ENCODE peak calls at places on chromosome 10, in eight cellular contexts. One of them, this sample, is unnamed.

GRCh38 chr10:17831326-17831725 is 22.2 kb downstream of the MRC1 start:
- DNase-seq in fibroblast of lung: no peak
- DNase-seq in cardiac muscle cell: no peak
- DNase-seq in GM10248: no peak
- DNase-seq in AG04450: no peak
- DNase-seq in H9: no peak
- DNase-seq in CD8-positive, alpha-beta T cell: no peak
- DNase-seq in HL-60: no peak
- DNase-seq in this sample: no peak

GRCh38 chr10:3103646-3104045 is 36.3 kb downstream of the PFKP start:
- DNase-seq in HL-60: no peak
- DNase-seq in GM10248: no peak
- DNase-seq in AG04450: no peak
- DNase-seq in H9: no peak
- DNase-seq in fibroblast of lung: no peak
- DNase-seq in CD8-positive, alpha-beta T cell: no peak
- DNase-seq in cardiac muscle cell: no peak
- DNase-seq in this sample: no peak

GRCh38 chr10:43350139-43350538 is 21.3 kb upstream of the FXYD4 start:
- DNase-seq in CD8-positive, alpha-beta T cell: no peak
- DNase-seq in cardiac muscle cell: peak
- DNase-seq in H9: no peak
- DNase-seq in AG04450: no peak
- DNase-seq in HL-60: no peak
- DNase-seq in GM10248: no peak
- DNase-seq in fibroblast of lung: no peak
- DNase-seq in this sample: peak

GRCh38 chr10:60818134-60818770 is 40.0 kb downstream of the CDK1 start:
- DNase-seq in GM10248: no peak
- DNase-seq in AG04450: no peak
- DNase-seq in cardiac muscle cell: no peak
- DNase-seq in H9: no peak
- DNase-seq in fibroblast of lung: peak
- DNase-seq in HL-60: no peak
- DNase-seq in CD8-positive, alpha-beta T cell: no peak
- DNase-seq in this sample: no peak

GRCh38 chr10:27446091-27446918 is 57.8 kb upstream of the RAB18 start:
- DNase-seq in H9: no peak
- DNase-seq in fibroblast of lung: peak
- DNase-seq in AG04450: peak
- DNase-seq in CD8-positive, alpha-beta T cell: no peak
- DNase-seq in GM10248: peak
- DNase-seq in cardiac muscle cell: peak
- DNase-seq in HL-60: no peak
- DNase-seq in this sample: no peak

GRCh38 chr10:106479619-106480018 is 684.9 kb downstream of the SORCS1 start:
- DNase-seq in fibroblast of lung: no peak
- DNase-seq in AG04450: no peak
- DNase-seq in H9: no peak
- DNase-seq in CD8-positive, alpha-beta T cell: no peak
- DNase-seq in HL-60: no peak
- DNase-seq in GM10248: no peak
- DNase-seq in cardiac muscle cell: no peak
- DNase-seq in this sample: no peak

GRCh38 chr10:18230794-18231193 is 90.6 kb downstream of the CACNB2 start:
- DNase-seq in HL-60: no peak
- DNase-seq in H9: no peak
- DNase-seq in AG04450: peak
- DNase-seq in cardiac muscle cell: no peak
- DNase-seq in GM10248: no peak
- DNase-seq in fibroblast of lung: peak
- DNase-seq in CD8-positive, alpha-beta T cell: no peak
- DNase-seq in this sample: no peak

GRCh38 chr10:111445709-111446108 is 368.9 kb downstream of the ADRA2A start:
- DNase-seq in AG04450: no peak
- DNase-seq in CD8-positive, alpha-beta T cell: no peak
- DNase-seq in GM10248: no peak
- DNase-seq in H9: no peak
- DNase-seq in fibroblast of lung: no peak
- DNase-seq in HL-60: no peak
- DNase-seq in cardiac muscle cell: no peak
- DNase-seq in this sample: no peak

GRCh38 chr10:44235363-44235762 is 149.5 kb downstream of the CXCL12 start:
- DNase-seq in H9: no peak
- DNase-seq in AG04450: no peak
- DNase-seq in fibroblast of lung: no peak
- DNase-seq in GM10248: no peak
- DNase-seq in CD8-positive, alpha-beta T cell: no peak
- DNase-seq in HL-60: no peak
- DNase-seq in cardiac muscle cell: no peak
- DNase-seq in this sample: no peak

GRCh38 chr10:11878776-11879175 is 55.6 kb downstream of the PROSER2 start:
- DNase-seq in fibroblast of lung: no peak
- DNase-seq in CD8-positive, alpha-beta T cell: no peak
- DNase-seq in cardiac muscle cell: no peak
- DNase-seq in GM10248: no peak
- DNase-seq in AG04450: no peak
- DNase-seq in H9: no peak
- DNase-seq in HL-60: no peak
- DNase-seq in this sample: no peak

GRCh38 chr10:13485623-13486022 is 43.2 kb downstream of the BEND7 start:
- DNase-seq in GM10248: no peak
- DNase-seq in CD8-positive, alpha-beta T cell: no peak
- DNase-seq in HL-60: no peak
- DNase-seq in AG04450: no peak
- DNase-seq in fibroblast of lung: peak
- DNase-seq in cardiac muscle cell: peak
- DNase-seq in H9: no peak
- DNase-seq in this sample: no peak

GRCh38 chr10:6337382-6337781 is 134.7 kb downstream of the PFKFB3 start:
- DNase-seq in CD8-positive, alpha-beta T cell: no peak
- DNase-seq in cardiac muscle cell: no peak
- DNase-seq in fibroblast of lung: no peak
- DNase-seq in HL-60: no peak
- DNase-seq in H9: no peak
- DNase-seq in GM10248: no peak
- DNase-seq in AG04450: no peak
- DNase-seq in this sample: no peak

GRCh38 chr10:80596391-80597257 is 58.9 kb downstream of the SH2D4B start:
- DNase-seq in CD8-positive, alpha-beta T cell: no peak
- DNase-seq in fibroblast of lung: peak
- DNase-seq in cardiac muscle cell: peak
- DNase-seq in GM10248: peak
- DNase-seq in HL-60: peak
- DNase-seq in H9: peak
- DNase-seq in AG04450: peak
- DNase-seq in this sample: peak

GRCh38 chr10:6171891-6172354 is 30.8 kb upstream of the PFKFB3 start:
- DNase-seq in H9: no peak
- DNase-seq in GM10248: no peak
- DNase-seq in AG04450: peak
- DNase-seq in CD8-positive, alpha-beta T cell: no peak
- DNase-seq in HL-60: no peak
- DNase-seq in fibroblast of lung: peak
- DNase-seq in cardiac muscle cell: no peak
- DNase-seq in this sample: no peak

GRCh38 chr10:116699049-116699782 is 43.1 kb downstream of the HSPA12A start:
- DNase-seq in cardiac muscle cell: no peak
- DNase-seq in CD8-positive, alpha-beta T cell: no peak
- DNase-seq in H9: no peak
- DNase-seq in HL-60: no peak
- DNase-seq in GM10248: no peak
- DNase-seq in AG04450: no peak
- DNase-seq in fibroblast of lung: no peak
- DNase-seq in this sample: no peak

GRCh38 chr10:30857803-30858202 is 173.9 kb downstream of the ZNF438 start:
- DNase-seq in HL-60: peak
- DNase-seq in GM10248: no peak
- DNase-seq in cardiac muscle cell: no peak
- DNase-seq in H9: no peak
- DNase-seq in AG04450: no peak
- DNase-seq in CD8-positive, alpha-beta T cell: no peak
- DNase-seq in fibroblast of lung: peak
- DNase-seq in this sample: no peak

GRCh38 chr10:43273543-43273942 is 6.7 kb upstream of the RASGEF1A start:
- DNase-seq in AG04450: no peak
- DNase-seq in H9: no peak
- DNase-seq in cardiac muscle cell: no peak
- DNase-seq in HL-60: no peak
- DNase-seq in GM10248: no peak
- DNase-seq in fibroblast of lung: no peak
- DNase-seq in CD8-positive, alpha-beta T cell: no peak
- DNase-seq in this sample: no peak

GRCh38 chr10:5391780-5392179 is 12.8 kb downstream of the TUBAL3 start:
- DNase-seq in AG04450: no peak
- DNase-seq in HL-60: no peak
- DNase-seq in cardiac muscle cell: no peak
- DNase-seq in GM10248: no peak
- DNase-seq in fibroblast of lung: no peak
- DNase-seq in CD8-positive, alpha-beta T cell: no peak
- DNase-seq in H9: no peak
- DNase-seq in this sample: no peak

GRCh38 chr10:127016331-127016730 is 111.1 kb downstream of the DOCK1 start:
- DNase-seq in AG04450: no peak
- DNase-seq in cardiac muscle cell: no peak
- DNase-seq in GM10248: no peak
- DNase-seq in H9: no peak
- DNase-seq in CD8-positive, alpha-beta T cell: no peak
- DNase-seq in HL-60: no peak
- DNase-seq in fibroblast of lung: no peak
- DNase-seq in this sample: no peak

GRCh38 chr10:127018298-127018650 is 113.0 kb downstream of the DOCK1 start:
- DNase-seq in fibroblast of lung: no peak
- DNase-seq in HL-60: no peak
- DNase-seq in GM10248: no peak
- DNase-seq in H9: no peak
- DNase-seq in CD8-positive, alpha-beta T cell: no peak
- DNase-seq in cardiac muscle cell: no peak
- DNase-seq in AG04450: no peak
- DNase-seq in this sample: no peak

GRCh38 chr10:127020260-127020659 is 115.0 kb downstream of the DOCK1 start:
- DNase-seq in AG04450: no peak
- DNase-seq in cardiac muscle cell: no peak
- DNase-seq in CD8-positive, alpha-beta T cell: no peak
- DNase-seq in fibroblast of lung: no peak
- DNase-seq in H9: no peak
- DNase-seq in GM10248: no peak
- DNase-seq in HL-60: no peak
- DNase-seq in this sample: no peak

GRCh38 chr10:127017406-127018297 is 112.4 kb downstream of the DOCK1 start:
- DNase-seq in H9: no peak
- DNase-seq in GM10248: no peak
- DNase-seq in fibroblast of lung: no peak
- DNase-seq in cardiac muscle cell: no peak
- DNase-seq in CD8-positive, alpha-beta T cell: no peak
- DNase-seq in AG04450: no peak
- DNase-seq in HL-60: no peak
- DNase-seq in this sample: no peak

DNA sequence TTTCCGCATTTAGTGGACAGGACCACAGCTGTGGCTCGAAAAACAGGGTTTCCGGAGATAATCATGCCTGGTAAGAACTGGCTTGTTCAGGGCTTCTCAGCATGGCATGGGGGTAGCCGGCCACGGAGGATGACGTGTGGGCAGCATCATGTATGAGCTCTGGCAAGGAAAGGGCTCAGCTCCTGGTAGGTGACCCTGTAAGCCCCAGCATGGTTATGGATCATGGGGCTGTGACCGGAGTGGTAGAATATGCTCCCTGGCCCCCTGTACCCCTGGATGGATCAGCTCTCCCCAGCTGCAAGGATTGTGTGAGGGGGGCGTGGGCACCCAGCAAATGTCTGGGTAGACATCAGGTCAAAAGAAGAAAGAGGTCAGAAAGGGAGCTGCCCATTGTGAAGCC is 113.5 kb downstream of the DOCK1 start:
- DNase-seq in GM10248: no peak
- DNase-seq in H9: no peak
- DNase-seq in cardiac muscle cell: no peak
- DNase-seq in fibroblast of lung: no peak
- DNase-seq in CD8-positive, alpha-beta T cell: no peak
- DNase-seq in HL-60: no peak
- DNase-seq in AG04450: no peak
- DNase-seq in this sample: no peak
- TF ChIP-seq CTCF in GM10248: no peak
- TF ChIP-seq CTCF in H9: no peak
- TF ChIP-seq CTCF in cardiac muscle cell: no peak
- TF ChIP-seq CTCF in fibroblast of lung: no peak
- TF ChIP-seq CTCF in CD8-positive, alpha-beta T cell: no peak
- TF ChIP-seq CTCF in HL-60: no peak
- TF ChIP-seq CTCF in AG04450: no peak
- TF ChIP-seq CTCF in this sample: no peak

GRCh38 chr10:70672165-70672992 is at the start of gene ADAMTS14:
- DNase-seq in GM10248: no peak
- DNase-seq in HL-60: peak
- DNase-seq in fibroblast of lung: peak
- DNase-seq in cardiac muscle cell: peak
- DNase-seq in AG04450: no peak
- DNase-seq in CD8-positive, alpha-beta T cell: no peak
- DNase-seq in H9: peak
- DNase-seq in this sample: peak
- TF ChIP-seq CTCF in GM10248: no peak
- TF ChIP-seq CTCF in HL-60: no peak
- TF ChIP-seq CTCF in fibroblast of lung: no peak
- TF ChIP-seq CTCF in cardiac muscle cell: peak
- TF ChIP-seq CTCF in AG04450: no peak
- TF ChIP-seq CTCF in CD8-positive, alpha-beta T cell: no peak
- TF ChIP-seq CTCF in H9: no peak
- TF ChIP-seq CTCF in this sample: no peak

GRCh38 chr10:105291571-105291970 is 650.5 kb downstream of the SORCS3 start:
- DNase-seq in CD8-positive, alpha-beta T cell: no peak
- DNase-seq in GM10248: no peak
- DNase-seq in cardiac muscle cell: no peak
- DNase-seq in AG04450: no peak
- DNase-seq in H9: no peak
- DNase-seq in HL-60: no peak
- DNase-seq in fibroblast of lung: no peak
- DNase-seq in this sample: no peak

GRCh38 chr10:105288613-105289012 is 647.5 kb downstream of the SORCS3 start:
- DNase-seq in AG04450: no peak
- DNase-seq in cardiac muscle cell: no peak
- DNase-seq in HL-60: no peak
- DNase-seq in H9: no peak
- DNase-seq in CD8-positive, alpha-beta T cell: no peak
- DNase-seq in fibroblast of lung: no peak
- DNase-seq in GM10248: no peak
- DNase-seq in this sample: no peak

GRCh38 chr10:105287970-105288369 is 646.9 kb downstream of the SORCS3 start:
- DNase-seq in H9: no peak
- DNase-seq in fibroblast of lung: no peak
- DNase-seq in HL-60: no peak
- DNase-seq in AG04450: no peak
- DNase-seq in CD8-positive, alpha-beta T cell: no peak
- DNase-seq in GM10248: no peak
- DNase-seq in cardiac muscle cell: no peak
- DNase-seq in this sample: no peak

GRCh38 chr10:105292236-105292635 is 651.1 kb downstream of the SORCS3 start:
- DNase-seq in cardiac muscle cell: no peak
- DNase-seq in GM10248: no peak
- DNase-seq in HL-60: no peak
- DNase-seq in AG04450: no peak
- DNase-seq in H9: no peak
- DNase-seq in CD8-positive, alpha-beta T cell: no peak
- DNase-seq in fibroblast of lung: no peak
- DNase-seq in this sample: no peak
- TF ChIP-seq CTCF in cardiac muscle cell: no peak
- TF ChIP-seq CTCF in GM10248: no peak
- TF ChIP-seq CTCF in HL-60: no peak
- TF ChIP-seq CTCF in AG04450: no peak
- TF ChIP-seq CTCF in H9: no peak
- TF ChIP-seq CTCF in CD8-positive, alpha-beta T cell: no peak
- TF ChIP-seq CTCF in fibroblast of lung: no peak
- TF ChIP-seq CTCF in this sample: no peak

GRCh38 chr10:112587709-112588108 is 140.7 kb downstream of the VTI1A start:
- DNase-seq in GM10248: no peak
- DNase-seq in fibroblast of lung: no peak
- DNase-seq in AG04450: no peak
- DNase-seq in H9: no peak
- DNase-seq in CD8-positive, alpha-beta T cell: no peak
- DNase-seq in cardiac muscle cell: no peak
- DNase-seq in HL-60: no peak
- DNase-seq in this sample: no peak
- TF ChIP-seq CTCF in GM10248: no peak
- TF ChIP-seq CTCF in fibroblast of lung: no peak
- TF ChIP-seq CTCF in AG04450: no peak
- TF ChIP-seq CTCF in H9: no peak
- TF ChIP-seq CTCF in CD8-positive, alpha-beta T cell: no peak
- TF ChIP-seq CTCF in cardiac muscle cell: no peak
- TF ChIP-seq CTCF in HL-60: no peak
- TF ChIP-seq CTCF in this sample: no peak

This sample was measured in Calu3.